ENCODE peak calls at places on chromosomes 2 and 18, in eight cellular contexts. A is A673, P is colonic mucosa, Y is fibroblast of the aortic adventitia, R is AG10803, W is breast epithelium, C is AG09309, S is endodermal cell. T is an unnamed sample.

GRCh38 chr2:185291035-185291647 is 447.5 kb upstream of the FSIP2 start:
- DNase-seq in A (peak), P (peak), Y (peak), R (peak), W (peak), C (no peak), S (peak), T (no peak)

GRCh38 chr18:3256693-3257626 is 5.0 kb upstream of the MYL12B start:
- DNase-seq in A (no peak), P (peak), Y (peak), R (peak), W (no peak), C (no peak), S (no peak), T (no peak)

GRCh38 chr2:19733951-19734425 is 167.8 kb downstream of the TTC32 start:
- DNase-seq in A (no peak), P (no peak), Y (peak), R (peak), W (no peak), C (peak), S (no peak), T (peak)

GRCh38 chr18:79901665-79902064 is 49.8 kb downstream of the SLC66A2 start:
- DNase-seq in A (no peak), P (no peak), Y (no peak), R (no peak), W (no peak), C (no peak), S (no peak), T (no peak)

GRCh38 chr2:170571612-170572011 is 143.5 kb upstream of the SP5 start:
- DNase-seq in A (no peak), P (no peak), Y (no peak), R (no peak), W (no peak), C (no peak), S (no peak), T (no peak)

GRCh38 chr2:194526121-194526520 is 1130.9 kb upstream of the SLC39A10 start:
- DNase-seq in A (no peak), P (no peak), Y (no peak), R (no peak), W (no peak), C (no peak), S (no peak), T (no peak)

GRCh38 chr2:7574385-7574784 is 657.2 kb downstream of the RNF144A start:
- DNase-seq in A (no peak), P (no peak), Y (no peak), R (no peak), W (no peak), C (no peak), S (no peak), T (no peak)

GRCh38 chr2:121173112-121173511 is 111.9 kb downstream of the TFCP2L1 start:
- DNase-seq in A (no peak), P (no peak), Y (no peak), R (no peak), W (no peak), C (no peak), S (no peak), T (no peak)

GRCh38 chr2:39728941-39729351 is 50.1 kb downstream of the THUMPD2 start:
- DNase-seq in A (peak), P (no peak), Y (no peak), R (peak), W (no peak), C (no peak), S (peak), T (no peak)

GRCh38 chr2:213246665-213247281 is 37.5 kb upstream of the SPAG16 start:
- DNase-seq in A (peak), P (peak), Y (peak), R (peak), W (no peak), C (no peak), S (peak), T (no peak)

GRCh38 chr2:25558262-25558661 is 115.1 kb downstream of the DTNB start:
- DNase-seq in A (peak), P (no peak), Y (peak), R (peak), W (no peak), C (peak), S (no peak), T (no peak)

GRCh38 chr2:120879401-120880295 is 144.0 kb downstream of the GLI2 start:
- DNase-seq in A (peak), P (no peak), Y (no peak), R (peak), W (no peak), C (no peak), S (no peak), T (no peak)

GRCh38 chr18:24741961-24742738 is 281.7 kb downstream of the HRH4 start:
- DNase-seq in A (no peak), P (no peak), Y (peak), R (peak), W (no peak), C (no peak), S (no peak), T (no peak)

GRCh38 chr2:216606551-216607527 is 26.4 kb upstream of the IGFBP2 start:
- DNase-seq in A (peak), P (no peak), Y (no peak), R (no peak), W (no peak), C (no peak), S (peak), T (no peak)

GRCh38 chr2:109402180-109402579 is 211.6 kb downstream of the SEPTIN10 start:
- DNase-seq in A (no peak), P (no peak), Y (no peak), R (no peak), W (no peak), C (no peak), S (no peak), T (no peak)

GRCh38 chr2:144660518-144661316 is 140.8 kb upstream of the ZEB2 start:
- DNase-seq in A (no peak), P (no peak), Y (no peak), R (peak), W (no peak), C (no peak), S (no peak), T (no peak)

GRCh38 chr18:54269924-54270844 is 867 bp downstream of the POLI start:
- DNase-seq in A (peak), P (peak), Y (peak), R (peak), W (no peak), C (no peak), S (peak), T (peak)

GRCh38 chr2:141468746-141469145 is 662.1 kb downstream of the LRP1B start:
- DNase-seq in A (no peak), P (no peak), Y (no peak), R (no peak), W (no peak), C (no peak), S (no peak), T (no peak)

GRCh38 chr2:174074831-174075230 is 109.7 kb upstream of the SP3 start:
- DNase-seq in A (no peak), P (no peak), Y (no peak), R (no peak), W (no peak), C (no peak), S (no peak), T (no peak)

GRCh38 chr2:145597011-145597410 is 1077.1 kb upstream of the ZEB2 start:
- DNase-seq in A (no peak), P (no peak), Y (no peak), R (peak), W (no peak), C (no peak), S (no peak), T (no peak)

GRCh38 chr2:65566617-65567016 is 134.2 kb upstream of the SPRED2 start:
- DNase-seq in A (peak), P (no peak), Y (no peak), R (no peak), W (no peak), C (no peak), S (peak), T (no peak)
- H3K4me3 ChIP-seq in A (peak), P (no peak), Y (no peak), R (no peak), W (no peak), C (no peak), S (peak), T (no peak)

GRCh38 chr18:37529863-37530262 is 35.7 kb downstream of the CELF4 start:
- DNase-seq in A (no peak), P (no peak), Y (no peak), R (no peak), W (no peak), C (no peak), S (no peak), T (no peak)
- TF ChIP-seq CTCF in A (no peak), P (no peak), Y (no peak), R (no peak), W (no peak), C (no peak), S (peak), T (no peak)

GRCh38 chr18:61637319-61637718 is 255.5 kb downstream of the RNF152 start:
- DNase-seq in A (no peak), P (peak), Y (no peak), R (no peak), W (no peak), C (no peak), S (peak), T (no peak)

GRCh38 chr18:61639886-61640285 is 252.9 kb downstream of the RNF152 start:
- DNase-seq in A (no peak), P (no peak), Y (no peak), R (no peak), W (no peak), C (no peak), S (no peak), T (no peak)

GRCh38 chr18:61635901-61636528 is 256.8 kb downstream of the RNF152 start:
- DNase-seq in A (peak), P (peak), Y (peak), R (peak), W (peak), C (peak), S (peak), T (peak)

DNA sequence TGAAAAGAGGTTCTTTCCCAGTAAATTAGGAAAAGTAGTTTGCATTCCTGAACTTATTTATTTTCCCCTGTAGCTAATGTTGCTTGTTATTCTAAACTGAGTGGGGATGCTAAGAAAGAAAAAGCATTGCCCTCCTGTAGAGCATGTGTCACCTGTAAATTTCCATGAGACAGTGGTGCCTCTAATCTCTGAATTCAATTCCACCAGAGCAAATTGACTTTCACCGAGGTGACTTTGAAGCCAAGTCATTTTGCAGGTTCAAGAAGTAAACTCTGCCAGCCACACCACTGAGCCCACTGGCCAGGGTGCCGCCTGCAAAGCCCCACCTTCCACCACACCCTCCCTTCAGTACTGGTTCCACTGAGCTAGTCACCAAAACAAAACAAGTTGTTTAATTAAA is 254.9 kb downstream of the RNF152 start:
- DNase-seq in A (no peak), P (peak), Y (no peak), R (no peak), W (no peak), C (no peak), S (peak), T (no peak)
- H3K4me3 ChIP-seq in A (no peak), P (no peak), Y (no peak), R (no peak), W (no peak), C (no peak), S (no peak), T (no peak)

GRCh38 chr18:35076126-35076525 is 34.9 kb downstream of the MAPRE2 start:
- DNase-seq in A (no peak), P (no peak), Y (no peak), R (no peak), W (no peak), C (no peak), S (no peak), T (no peak)

GRCh38 chr18:35077937-35078336 is 36.7 kb downstream of the MAPRE2 start:
- DNase-seq in A (no peak), P (no peak), Y (no peak), R (no peak), W (no peak), C (no peak), S (no peak), T (no peak)

GRCh38 chr18:35076556-35076955 is 35.3 kb downstream of the MAPRE2 start:
- DNase-seq in A (peak), P (no peak), Y (peak), R (peak), W (no peak), C (peak), S (no peak), T (no peak)

GRCh38 chr18:35083174-35083712 is 42.0 kb downstream of the MAPRE2 start:
- DNase-seq in A (no peak), P (no peak), Y (no peak), R (no peak), W (no peak), C (no peak), S (no peak), T (no peak)

DNA sequence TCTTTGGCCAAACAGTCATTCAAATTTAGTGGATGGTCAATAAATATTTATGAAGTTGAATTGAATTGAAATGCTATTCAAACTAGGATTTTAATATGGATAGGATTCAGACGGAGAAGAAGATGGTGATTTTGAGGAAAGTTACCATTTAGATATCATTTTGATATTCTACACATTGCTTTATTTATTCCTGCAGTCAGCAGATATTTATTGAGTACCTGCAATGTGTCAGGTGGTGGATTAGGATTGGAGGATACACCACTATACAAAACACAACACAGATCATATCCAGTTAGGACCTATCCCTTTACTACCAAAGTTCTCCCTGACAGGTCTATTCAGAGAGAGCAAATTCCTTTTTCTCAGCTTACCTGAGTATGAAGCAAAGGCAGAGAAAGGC is 38.8 kb downstream of the MAPRE2 start:
- DNase-seq in A (no peak), P (no peak), Y (no peak), R (no peak), W (no peak), C (no peak), S (no peak), T (no peak)
- TF ChIP-seq CTCF in A (no peak), P (no peak), Y (no peak), R (no peak), W (no peak), C (no peak), S (no peak), T (no peak)